ENCODE peak calls at places on chromosomes 5 and 9, in eight cellular contexts. One of them, this sample, is unnamed.

GRCh38 chr5:37663538-37663937 is 176.3 kb downstream of the GDNF start:
- DNase-seq in tibial artery: no peak
- DNase-seq in kidney epithelial cell: no peak
- DNase-seq in stimulated activated naive CD4-positive, alpha-beta T cell: no peak
- DNase-seq in nucleus accumbens: no peak
- DNase-seq in activated CD4-positive, CD25-positive, alpha-beta regulatory T cell: no peak
- DNase-seq in T1000: no peak
- DNase-seq in neuronal stem cell: no peak
- DNase-seq in this sample: no peak

GRCh38 chr9:15103321-15103720 is 193.1 kb upstream of the FREM1 start:
- DNase-seq in nucleus accumbens: no peak
- DNase-seq in stimulated activated naive CD4-positive, alpha-beta T cell: no peak
- DNase-seq in neuronal stem cell: no peak
- DNase-seq in T1000: no peak
- DNase-seq in kidney epithelial cell: no peak
- DNase-seq in tibial artery: no peak
- DNase-seq in activated CD4-positive, CD25-positive, alpha-beta regulatory T cell: no peak
- DNase-seq in this sample: no peak

GRCh38 chr5:106017243-106017857 is 1653.4 kb downstream of the EFNA5 start:
- DNase-seq in nucleus accumbens: no peak
- DNase-seq in T1000: no peak
- DNase-seq in kidney epithelial cell: no peak
- DNase-seq in activated CD4-positive, CD25-positive, alpha-beta regulatory T cell: no peak
- DNase-seq in stimulated activated naive CD4-positive, alpha-beta T cell: no peak
- DNase-seq in tibial artery: no peak
- DNase-seq in neuronal stem cell: no peak
- DNase-seq in this sample: no peak

GRCh38 chr5:150066436-150066835 is 19.9 kb downstream of the CSF1R start:
- DNase-seq in activated CD4-positive, CD25-positive, alpha-beta regulatory T cell: no peak
- DNase-seq in neuronal stem cell: no peak
- DNase-seq in kidney epithelial cell: no peak
- DNase-seq in nucleus accumbens: no peak
- DNase-seq in tibial artery: peak
- DNase-seq in T1000: no peak
- DNase-seq in stimulated activated naive CD4-positive, alpha-beta T cell: no peak
- DNase-seq in this sample: no peak

GRCh38 chr9:75071530-75072122 is 16.3 kb downstream of the NMRK1 start:
- DNase-seq in nucleus accumbens: peak
- DNase-seq in kidney epithelial cell: no peak
- DNase-seq in stimulated activated naive CD4-positive, alpha-beta T cell: peak
- DNase-seq in tibial artery: no peak
- DNase-seq in activated CD4-positive, CD25-positive, alpha-beta regulatory T cell: peak
- DNase-seq in neuronal stem cell: no peak
- DNase-seq in T1000: no peak
- DNase-seq in this sample: no peak

GRCh38 chr5:177412603-177413233 is 3.4 kb upstream of the F12 start:
- DNase-seq in kidney epithelial cell: no peak
- DNase-seq in stimulated activated naive CD4-positive, alpha-beta T cell: no peak
- DNase-seq in T1000: no peak
- DNase-seq in tibial artery: no peak
- DNase-seq in nucleus accumbens: no peak
- DNase-seq in neuronal stem cell: no peak
- DNase-seq in activated CD4-positive, CD25-positive, alpha-beta regulatory T cell: peak
- DNase-seq in this sample: no peak

GRCh38 chr9:99011161-99011709 is 67.5 kb downstream of the COL15A1 start:
- DNase-seq in nucleus accumbens: no peak
- DNase-seq in activated CD4-positive, CD25-positive, alpha-beta regulatory T cell: no peak
- DNase-seq in neuronal stem cell: peak
- DNase-seq in stimulated activated naive CD4-positive, alpha-beta T cell: no peak
- DNase-seq in kidney epithelial cell: no peak
- DNase-seq in tibial artery: no peak
- DNase-seq in T1000: no peak
- DNase-seq in this sample: no peak

GRCh38 chr5:103532116-103532734 is 30.4 kb downstream of the NUDT12 start:
- DNase-seq in nucleus accumbens: no peak
- DNase-seq in tibial artery: no peak
- DNase-seq in neuronal stem cell: no peak
- DNase-seq in activated CD4-positive, CD25-positive, alpha-beta regulatory T cell: no peak
- DNase-seq in kidney epithelial cell: no peak
- DNase-seq in T1000: no peak
- DNase-seq in stimulated activated naive CD4-positive, alpha-beta T cell: no peak
- DNase-seq in this sample: no peak

GRCh38 chr9:115498338-115498737 is 380.4 kb upstream of the TNC start:
- DNase-seq in T1000: no peak
- DNase-seq in neuronal stem cell: no peak
- DNase-seq in nucleus accumbens: no peak
- DNase-seq in activated CD4-positive, CD25-positive, alpha-beta regulatory T cell: no peak
- DNase-seq in kidney epithelial cell: no peak
- DNase-seq in stimulated activated naive CD4-positive, alpha-beta T cell: no peak
- DNase-seq in tibial artery: no peak
- DNase-seq in this sample: no peak

GRCh38 chr5:126385509-126385908 is 37.7 kb upstream of the GRAMD2B start:
- DNase-seq in T1000: no peak
- DNase-seq in neuronal stem cell: no peak
- DNase-seq in tibial artery: no peak
- DNase-seq in kidney epithelial cell: no peak
- DNase-seq in nucleus accumbens: no peak
- DNase-seq in stimulated activated naive CD4-positive, alpha-beta T cell: no peak
- DNase-seq in activated CD4-positive, CD25-positive, alpha-beta regulatory T cell: no peak
- DNase-seq in this sample: no peak

GRCh38 chr9:108040783-108041182 is 551.2 kb upstream of the KLF4 start:
- DNase-seq in T1000: no peak
- DNase-seq in tibial artery: no peak
- DNase-seq in nucleus accumbens: no peak
- DNase-seq in kidney epithelial cell: peak
- DNase-seq in activated CD4-positive, CD25-positive, alpha-beta regulatory T cell: no peak
- DNase-seq in stimulated activated naive CD4-positive, alpha-beta T cell: no peak
- DNase-seq in neuronal stem cell: no peak
- DNase-seq in this sample: no peak

GRCh38 chr9:99181621-99182020 is 40.1 kb downstream of the ALG2 start:
- DNase-seq in activated CD4-positive, CD25-positive, alpha-beta regulatory T cell: no peak
- DNase-seq in neuronal stem cell: no peak
- DNase-seq in T1000: no peak
- DNase-seq in nucleus accumbens: no peak
- DNase-seq in tibial artery: no peak
- DNase-seq in kidney epithelial cell: peak
- DNase-seq in stimulated activated naive CD4-positive, alpha-beta T cell: no peak
- DNase-seq in this sample: no peak

GRCh38 chr9:127703289-127703946 is 3.4 kb upstream of the CFAP157 start:
- DNase-seq in neuronal stem cell: no peak
- DNase-seq in stimulated activated naive CD4-positive, alpha-beta T cell: no peak
- DNase-seq in kidney epithelial cell: no peak
- DNase-seq in T1000: no peak
- DNase-seq in activated CD4-positive, CD25-positive, alpha-beta regulatory T cell: no peak
- DNase-seq in nucleus accumbens: no peak
- DNase-seq in tibial artery: no peak
- DNase-seq in this sample: no peak

GRCh38 chr9:27523141-27523540 is 949 bp upstream of the IFNK start:
- DNase-seq in neuronal stem cell: no peak
- DNase-seq in tibial artery: no peak
- DNase-seq in nucleus accumbens: no peak
- DNase-seq in T1000: no peak
- DNase-seq in activated CD4-positive, CD25-positive, alpha-beta regulatory T cell: no peak
- DNase-seq in stimulated activated naive CD4-positive, alpha-beta T cell: no peak
- DNase-seq in kidney epithelial cell: no peak
- DNase-seq in this sample: no peak

GRCh38 chr9:137244486-137245449 is 3.7 kb downstream of the TUBB4B start:
- DNase-seq in T1000: no peak
- DNase-seq in kidney epithelial cell: no peak
- DNase-seq in tibial artery: no peak
- DNase-seq in nucleus accumbens: no peak
- DNase-seq in stimulated activated naive CD4-positive, alpha-beta T cell: no peak
- DNase-seq in neuronal stem cell: no peak
- DNase-seq in activated CD4-positive, CD25-positive, alpha-beta regulatory T cell: no peak
- DNase-seq in this sample: no peak

GRCh38 chr9:90827181-90827866 is 25.7 kb downstream of the SYK start:
- DNase-seq in T1000: no peak
- DNase-seq in nucleus accumbens: no peak
- DNase-seq in kidney epithelial cell: no peak
- DNase-seq in activated CD4-positive, CD25-positive, alpha-beta regulatory T cell: no peak
- DNase-seq in tibial artery: no peak
- DNase-seq in neuronal stem cell: no peak
- DNase-seq in stimulated activated naive CD4-positive, alpha-beta T cell: no peak
- DNase-seq in this sample: no peak

GRCh38 chr5:152405145-152405544 is at the start of gene NMUR2:
- DNase-seq in nucleus accumbens: no peak
- DNase-seq in activated CD4-positive, CD25-positive, alpha-beta regulatory T cell: no peak
- DNase-seq in neuronal stem cell: peak
- DNase-seq in kidney epithelial cell: no peak
- DNase-seq in T1000: no peak
- DNase-seq in tibial artery: no peak
- DNase-seq in stimulated activated naive CD4-positive, alpha-beta T cell: no peak
- DNase-seq in this sample: peak

GRCh38 chr5:38718874-38719391 is 126.9 kb upstream of the OSMR start:
- DNase-seq in neuronal stem cell: no peak
- DNase-seq in stimulated activated naive CD4-positive, alpha-beta T cell: no peak
- DNase-seq in tibial artery: no peak
- DNase-seq in activated CD4-positive, CD25-positive, alpha-beta regulatory T cell: no peak
- DNase-seq in nucleus accumbens: no peak
- DNase-seq in T1000: no peak
- DNase-seq in kidney epithelial cell: no peak
- DNase-seq in this sample: no peak

GRCh38 chr9:37566716-37567115 is 9.5 kb downstream of the FBXO10 start:
- DNase-seq in T1000: no peak
- DNase-seq in activated CD4-positive, CD25-positive, alpha-beta regulatory T cell: no peak
- DNase-seq in stimulated activated naive CD4-positive, alpha-beta T cell: no peak
- DNase-seq in kidney epithelial cell: no peak
- DNase-seq in neuronal stem cell: no peak
- DNase-seq in nucleus accumbens: no peak
- DNase-seq in tibial artery: no peak
- DNase-seq in this sample: no peak

GRCh38 chr5:89930591-89931383 is 478.8 kb downstream of the CETN3 start:
- DNase-seq in tibial artery: no peak
- DNase-seq in stimulated activated naive CD4-positive, alpha-beta T cell: no peak
- DNase-seq in neuronal stem cell: no peak
- DNase-seq in T1000: no peak
- DNase-seq in activated CD4-positive, CD25-positive, alpha-beta regulatory T cell: no peak
- DNase-seq in kidney epithelial cell: peak
- DNase-seq in nucleus accumbens: no peak
- DNase-seq in this sample: peak

GRCh38 chr9:124975131-124975530 is 34.2 kb upstream of the GOLGA1 start:
- DNase-seq in neuronal stem cell: no peak
- DNase-seq in activated CD4-positive, CD25-positive, alpha-beta regulatory T cell: no peak
- DNase-seq in tibial artery: no peak
- DNase-seq in stimulated activated naive CD4-positive, alpha-beta T cell: no peak
- DNase-seq in T1000: no peak
- DNase-seq in kidney epithelial cell: no peak
- DNase-seq in nucleus accumbens: no peak
- DNase-seq in this sample: no peak

GRCh38 chr5:1505506-1506241 is 18.1 kb downstream of the LPCAT1 start:
- DNase-seq in T1000: no peak
- DNase-seq in stimulated activated naive CD4-positive, alpha-beta T cell: no peak
- DNase-seq in tibial artery: no peak
- DNase-seq in kidney epithelial cell: no peak
- DNase-seq in nucleus accumbens: no peak
- DNase-seq in activated CD4-positive, CD25-positive, alpha-beta regulatory T cell: no peak
- DNase-seq in neuronal stem cell: no peak
- DNase-seq in this sample: no peak

GRCh38 chr9:112012026-112012902 is 115.7 kb downstream of the UGCG start:
- DNase-seq in kidney epithelial cell: peak
- DNase-seq in T1000: peak
- DNase-seq in stimulated activated naive CD4-positive, alpha-beta T cell: no peak
- DNase-seq in activated CD4-positive, CD25-positive, alpha-beta regulatory T cell: no peak
- DNase-seq in neuronal stem cell: no peak
- DNase-seq in tibial artery: peak
- DNase-seq in nucleus accumbens: no peak
- DNase-seq in this sample: no peak

GRCh38 chr5:76737131-76737556 is 21.2 kb downstream of the F2R start:
- DNase-seq in T1000: no peak
- DNase-seq in kidney epithelial cell: no peak
- DNase-seq in tibial artery: no peak
- DNase-seq in activated CD4-positive, CD25-positive, alpha-beta regulatory T cell: no peak
- DNase-seq in stimulated activated naive CD4-positive, alpha-beta T cell: no peak
- DNase-seq in nucleus accumbens: no peak
- DNase-seq in neuronal stem cell: no peak
- DNase-seq in this sample: no peak

GRCh38 chr9:95981741-95982390 is 106.4 kb downstream of the ERCC6L2 start:
- DNase-seq in T1000: no peak
- DNase-seq in neuronal stem cell: peak
- DNase-seq in nucleus accumbens: peak
- DNase-seq in tibial artery: no peak
- DNase-seq in stimulated activated naive CD4-positive, alpha-beta T cell: peak
- DNase-seq in activated CD4-positive, CD25-positive, alpha-beta regulatory T cell: no peak
- DNase-seq in kidney epithelial cell: no peak
- DNase-seq in this sample: peak

GRCh38 chr9:90964101-90965020 is 162.7 kb downstream of the SYK start:
- DNase-seq in kidney epithelial cell: no peak
- DNase-seq in T1000: no peak
- DNase-seq in tibial artery: peak
- DNase-seq in stimulated activated naive CD4-positive, alpha-beta T cell: no peak
- DNase-seq in activated CD4-positive, CD25-positive, alpha-beta regulatory T cell: no peak
- DNase-seq in neuronal stem cell: no peak
- DNase-seq in nucleus accumbens: no peak
- DNase-seq in this sample: no peak

GRCh38 chr9:6896562-6896961 is 138.8 kb downstream of the KDM4C start:
- DNase-seq in stimulated activated naive CD4-positive, alpha-beta T cell: no peak
- DNase-seq in nucleus accumbens: no peak
- DNase-seq in tibial artery: no peak
- DNase-seq in T1000: no peak
- DNase-seq in kidney epithelial cell: no peak
- DNase-seq in activated CD4-positive, CD25-positive, alpha-beta regulatory T cell: no peak
- DNase-seq in neuronal stem cell: no peak
- DNase-seq in this sample: no peak

GRCh38 chr9:107174441-107174840 is 108.6 kb upstream of the RAD23B start:
- DNase-seq in stimulated activated naive CD4-positive, alpha-beta T cell: no peak
- DNase-seq in nucleus accumbens: no peak
- DNase-seq in kidney epithelial cell: no peak
- DNase-seq in T1000: no peak
- DNase-seq in activated CD4-positive, CD25-positive, alpha-beta regulatory T cell: no peak
- DNase-seq in neuronal stem cell: no peak
- DNase-seq in tibial artery: no peak
- DNase-seq in this sample: no peak

GRCh38 chr9:6877671-6878161 is 119.9 kb downstream of the KDM4C start:
- DNase-seq in nucleus accumbens: no peak
- DNase-seq in kidney epithelial cell: peak
- DNase-seq in tibial artery: no peak
- DNase-seq in neuronal stem cell: no peak
- DNase-seq in T1000: peak
- DNase-seq in stimulated activated naive CD4-positive, alpha-beta T cell: no peak
- DNase-seq in activated CD4-positive, CD25-positive, alpha-beta regulatory T cell: no peak
- DNase-seq in this sample: peak

GRCh38 chr9:128689293-128689770 is 310 bp downstream of the SET start:
- DNase-seq in nucleus accumbens: peak
- DNase-seq in tibial artery: peak
- DNase-seq in kidney epithelial cell: no peak
- DNase-seq in T1000: no peak
- DNase-seq in neuronal stem cell: no peak
- DNase-seq in stimulated activated naive CD4-positive, alpha-beta T cell: no peak
- DNase-seq in activated CD4-positive, CD25-positive, alpha-beta regulatory T cell: peak
- DNase-seq in this sample: peak

GRCh38 chr5:78162253-78162862 is 132.1 kb downstream of the AP3B1 start:
- DNase-seq in neuronal stem cell: peak
- DNase-seq in tibial artery: no peak
- DNase-seq in nucleus accumbens: no peak
- DNase-seq in activated CD4-positive, CD25-positive, alpha-beta regulatory T cell: no peak
- DNase-seq in stimulated activated naive CD4-positive, alpha-beta T cell: no peak
- DNase-seq in T1000: no peak
- DNase-seq in kidney epithelial cell: peak
- DNase-seq in this sample: peak

GRCh38 chr5:172860520-172861443 is 26.7 kb downstream of the ERGIC1 start:
- DNase-seq in kidney epithelial cell: no peak
- DNase-seq in stimulated activated naive CD4-positive, alpha-beta T cell: no peak
- DNase-seq in activated CD4-positive, CD25-positive, alpha-beta regulatory T cell: no peak
- DNase-seq in T1000: no peak
- DNase-seq in neuronal stem cell: no peak
- DNase-seq in tibial artery: peak
- DNase-seq in nucleus accumbens: peak
- DNase-seq in this sample: no peak

GRCh38 chr5:140694276-140694675 is 3.0 kb downstream of the HARS2 start:
- DNase-seq in T1000: no peak
- DNase-seq in kidney epithelial cell: no peak
- DNase-seq in tibial artery: no peak
- DNase-seq in stimulated activated naive CD4-positive, alpha-beta T cell: no peak
- DNase-seq in nucleus accumbens: no peak
- DNase-seq in neuronal stem cell: no peak
- DNase-seq in activated CD4-positive, CD25-positive, alpha-beta regulatory T cell: no peak
- DNase-seq in this sample: no peak

GRCh38 chr9:69222953-69223352 is 48.9 kb downstream of the TJP2 start:
- DNase-seq in neuronal stem cell: no peak
- DNase-seq in nucleus accumbens: no peak
- DNase-seq in tibial artery: no peak
- DNase-seq in T1000: no peak
- DNase-seq in activated CD4-positive, CD25-positive, alpha-beta regulatory T cell: no peak
- DNase-seq in stimulated activated naive CD4-positive, alpha-beta T cell: no peak
- DNase-seq in kidney epithelial cell: no peak
- DNase-seq in this sample: no peak